ENCODE peak calls at places on chromosomes 3 and 15, in eight cellular contexts. G is suprapubic skin, Q is sigmoid colon, K is stomach, S is upper lobe of left lung, U is GM12878, T is A549, B is ovary. N is an unnamed sample.

GRCh38 chr3:153599685-153600084 is 437.7 kb downstream of the RAP2B start:
- DNase-seq in T (peak), G (no peak), B (no peak), K (peak), U (no peak), Q (no peak), S (no peak), N (no peak)

GRCh38 chr3:16322189-16322588 is 57.2 kb downstream of the OXNAD1 start:
- DNase-seq in G (no peak), U (no peak), B (peak), Q (no peak), T (no peak), K (no peak), S (no peak), N (no peak)

GRCh38 chr3:62923092-62923491 is 47.9 kb upstream of the CADPS start:
- DNase-seq in S (no peak), G (no peak), T (no peak), Q (no peak), K (no peak), U (no peak), B (no peak), N (peak)

GRCh38 chr3:120743081-120743365 is 479 bp downstream of the GTF2E1 start:
- DNase-seq in T (no peak), U (no peak), K (no peak), Q (no peak), G (no peak), S (no peak), B (no peak), N (no peak)

GRCh38 chr15:86106306-86106705 is 26.6 kb downstream of the AGBL1 start:
- DNase-seq in T (no peak), Q (no peak), B (no peak), K (no peak), G (no peak), U (no peak), S (no peak), N (no peak)

GRCh38 chr3:60017631-60018030 is 967.8 kb upstream of the CFAP20DC start:
- DNase-seq in K (no peak), G (no peak), S (no peak), Q (no peak), B (no peak), U (peak), T (no peak), N (no peak)

GRCh38 chr3:138747229-138747628 is 87.5 kb downstream of the PIK3CB start:
- DNase-seq in B (no peak), G (no peak), U (no peak), Q (no peak), S (no peak), K (no peak), T (no peak), N (no peak)

GRCh38 chr3:100057716-100058575 is 56.4 kb downstream of the FILIP1L start:
- DNase-seq in Q (no peak), T (no peak), S (no peak), U (no peak), G (no peak), B (no peak), K (no peak), N (no peak)

GRCh38 chr3:99659032-99659431 is 20.6 kb downstream of the COL8A1 start:
- DNase-seq in Q (peak), U (no peak), K (no peak), T (peak), B (no peak), G (peak), S (no peak), N (no peak)

GRCh38 chr3:25144430-25144829 is 283.6 kb upstream of the RARB start:
- DNase-seq in Q (no peak), K (no peak), G (no peak), S (no peak), U (no peak), T (no peak), B (no peak), N (no peak)

GRCh38 chr3:178117641-178118040 is 418.6 kb upstream of the KCNMB2 start:
- DNase-seq in G (no peak), B (no peak), Q (no peak), T (no peak), U (no peak), S (no peak), K (no peak), N (no peak)

GRCh38 chr3:46087871-46088270 is 60.6 kb upstream of the XCR1 start:
- DNase-seq in B (no peak), U (no peak), G (no peak), S (no peak), T (peak), K (no peak), Q (no peak), N (no peak)

GRCh38 chr15:68733666-68734065 is 87.0 kb downstream of the ANP32A start:
- DNase-seq in G (no peak), U (no peak), Q (peak), T (no peak), B (no peak), K (no peak), S (no peak), N (no peak)

GRCh38 chr15:74767167-74768098 is 14.4 kb upstream of the CSK start:
- DNase-seq in S (no peak), G (no peak), B (no peak), K (no peak), Q (no peak), T (no peak), U (no peak), N (no peak)

GRCh38 chr3:109396811-109397210 is 59.5 kb upstream of the DPPA4 start:
- DNase-seq in S (no peak), Q (no peak), U (no peak), G (no peak), K (no peak), B (no peak), T (no peak), N (no peak)

GRCh38 chr3:18440053-18440768 is 15.1 kb upstream of the SATB1 start:
- DNase-seq in G (no peak), K (no peak), B (no peak), U (no peak), S (no peak), Q (no peak), T (no peak), N (no peak)

GRCh38 chr15:66700802-66701421 is 1.1 kb upstream of the SMAD6 start:
- DNase-seq in K (peak), U (no peak), G (peak), T (peak), B (peak), S (peak), Q (peak), N (peak)

GRCh38 chr15:87033056-87033455 is 953.4 kb downstream of the AGBL1 start:
- DNase-seq in T (peak), G (no peak), U (no peak), K (no peak), B (no peak), S (no peak), Q (no peak), N (no peak)

GRCh38 chr15:92082217-92082843 is 228.8 kb downstream of the SLCO3A1 start:
- DNase-seq in Q (peak), G (no peak), U (no peak), B (peak), S (no peak), K (peak), T (peak), N (peak)

GRCh38 chr3:49413338-49413734 is 1.1 kb downstream of the TCTA start:
- DNase-seq in K (no peak), S (no peak), G (no peak), B (no peak), Q (no peak), T (no peak), U (no peak), N (no peak)

GRCh38 chr3:49417516-49418120 is 4.7 kb downstream of the AMT start:
- DNase-seq in U (no peak), K (no peak), Q (no peak), G (no peak), B (no peak), T (no peak), S (no peak), N (no peak)

GRCh38 chr3:49414753-49415152 is 2.5 kb downstream of the TCTA start:
- DNase-seq in K (no peak), S (no peak), U (no peak), T (no peak), Q (no peak), G (no peak), B (no peak), N (no peak)

GRCh38 chr3:49416867-49417266 is 4.6 kb downstream of the TCTA start:
- DNase-seq in T (no peak), U (no peak), K (no peak), G (no peak), Q (no peak), B (no peak), S (no peak), N (no peak)

GRCh38 chr3:49415931-49416601 is 3.8 kb downstream of the TCTA start:
- DNase-seq in S (no peak), U (peak), G (no peak), B (no peak), Q (no peak), K (peak), T (no peak), N (peak)
- TF ChIP-seq EP300 in S (no peak), U (no peak), G (no peak), B (no peak), Q (no peak), K (no peak), T (no peak), N (no peak)

GRCh38 chr3:72579581-72580245 is 268.5 kb downstream of the SHQ1 start:
- DNase-seq in B (no peak), K (no peak), Q (no peak), G (no peak), S (no peak), U (no peak), T (no peak), N (no peak)
- TF ChIP-seq CTCF in B (no peak), K (no peak), Q (no peak), G (no peak), S (no peak), U (no peak), T (no peak), N (no peak)

GRCh38 chr15:79973445-79974180 is 2.6 kb upstream of the BCL2A1 start:
- DNase-seq in B (no peak), U (no peak), S (no peak), T (no peak), Q (no peak), K (no peak), G (no peak), N (no peak)
- TF ChIP-seq EP300 in B (no peak), U (no peak), S (no peak), T (no peak), Q (no peak), K (no peak), G (no peak), N (no peak)

GRCh38 chr3:40782086-40782721 is 257.4 kb downstream of the ZNF621 start:
- DNase-seq in G (no peak), T (peak), Q (no peak), S (no peak), U (no peak), K (no peak), B (no peak), N (no peak)
- TF ChIP-seq CTCF in G (no peak), T (no peak), Q (no peak), S (no peak), U (no peak), K (no peak), B (no peak), N (no peak)

N was measured in transverse colon.